ENCODE peak calls at places on chromosomes 11 and 22, in nine cellular contexts. D, P, W, F, I, K, A, B and V are unnamed samples.

GRCh38 chr11:122697636-122698167 is 42.2 kb downstream of the UBASH3B start:
- DNase-seq in A (no peak), F (no peak), P (no peak), B (no peak), K (no peak), W (no peak), I (no peak), D (no peak), V (peak)

GRCh38 chr11:44774131-44774530 is 47.4 kb downstream of the TSPAN18 start:
- DNase-seq in A (no peak), W (no peak), D (peak), K (peak), B (no peak), F (no peak), P (no peak), I (no peak), V (peak)

GRCh38 chr11:129143335-129143734 is 48.8 kb downstream of the ARHGAP32 start:
- DNase-seq in A (no peak), I (peak), B (peak), P (peak), F (no peak), K (no peak), D (peak), W (no peak), V (peak)

GRCh38 chr11:64713031-64713780 is 9.8 kb downstream of the NRXN2 start:
- DNase-seq in A (no peak), I (no peak), K (no peak), D (peak), F (peak), P (peak), W (no peak), B (no peak), V (no peak)

GRCh38 chr11:73999581-74000306 is 9.1 kb downstream of the UCP3 start:
- DNase-seq in P (no peak), D (no peak), F (no peak), K (no peak), A (no peak), W (no peak), I (no peak), B (no peak), V (no peak)

GRCh38 chr11:45212566-45213315 is 66.3 kb downstream of the PRDM11 start:
- DNase-seq in W (no peak), P (peak), B (no peak), I (no peak), F (peak), K (peak), D (no peak), A (no peak), V (peak)

GRCh38 chr11:29184939-29185890 is 831.6 kb downstream of the KCNA4 start:
- DNase-seq in W (no peak), P (peak), B (no peak), K (no peak), A (no peak), D (no peak), F (no peak), I (no peak), V (no peak)

GRCh38 chr11:106061936-106062591 is 15.1 kb downstream of the KBTBD3 start:
- DNase-seq in I (no peak), P (no peak), W (no peak), B (no peak), A (no peak), F (no peak), D (no peak), K (no peak), V (no peak)

GRCh38 chr11:910044-910588 is 494 bp downstream of the CHID1 start:
- DNase-seq in A (no peak), F (no peak), D (no peak), P (no peak), K (no peak), I (no peak), B (no peak), W (no peak), V (no peak)

GRCh38 chr11:131418214-131418613 is 47.8 kb downstream of the NTM start:
- DNase-seq in F (no peak), D (no peak), B (no peak), K (no peak), W (no peak), I (no peak), A (no peak), P (no peak), V (no peak)

GRCh38 chr22:46894081-46894671 is 131.7 kb downstream of the TBC1D22A start:
- DNase-seq in D (no peak), W (no peak), P (no peak), B (no peak), I (no peak), F (no peak), K (no peak), A (peak), V (no peak)

GRCh38 chr11:61541568-61541967 is 33.0 kb downstream of the LRRC10B start:
- DNase-seq in W (no peak), B (no peak), D (no peak), F (peak), A (peak), I (peak), K (no peak), P (peak), V (peak)

GRCh38 chr11:126160345-126161145 is 50.9 kb downstream of the RPUSD4 start:
- DNase-seq in A (peak), B (no peak), D (no peak), I (no peak), K (no peak), W (no peak), F (peak), P (no peak), V (no peak)
- TF ChIP-seq MAX in A (no peak), B (peak), D (no peak), I (no peak), K (peak), W (no peak), F (no peak), P (no peak), V (no peak)

GRCh38 chr22:36364255-36365019 is 23.3 kb downstream of the MYH9 start:
- DNase-seq in A (no peak), B (no peak), W (no peak), I (no peak), P (no peak), K (no peak), D (no peak), F (no peak), V (no peak)
- H3K4me3 ChIP-seq in A (no peak), B (no peak), W (no peak), I (no peak), P (no peak), K (no peak), D (no peak), F (no peak), V (no peak)

GRCh38 chr11:103892603-103893002 is 143.8 kb upstream of the DDI1 start:
- DNase-seq in K (no peak), P (peak), I (no peak), F (no peak), A (no peak), B (no peak), W (no peak), D (no peak), V (peak)
- TF ChIP-seq MAX in K (no peak), P (no peak), I (no peak), F (no peak), A (no peak), B (no peak), W (no peak), D (no peak), V (no peak)

GRCh38 chr11:6745465-6746015 is 26.2 kb downstream of the OR2AG2 start:
- DNase-seq in K (no peak), B (no peak), P (no peak), D (peak), A (no peak), I (no peak), W (peak), F (no peak), V (no peak)
- H3K4me3 ChIP-seq in K (no peak), B (no peak), P (no peak), D (no peak), A (no peak), I (no peak), W (peak), F (no peak), V (no peak)